ENCODE peak calls at places on chromosomes 1 and 21, in four cellular contexts. F is germinal center; K is heart right ventricle; Y is effector memory CD4-positive, alpha-beta T cell. U is an unnamed sample.

GRCh38 chr1:86872086-86872485 is 41.8 kb downstream of the SELENOF start:
- DNase-seq in F (no peak), K (no peak), Y (no peak), U (no peak)

GRCh38 chr1:18018381-18018780 is 89.2 kb upstream of the IGSF21 start:
- DNase-seq in F (no peak), K (no peak), Y (no peak), U (no peak)

GRCh38 chr1:41466146-41466545 is 18.3 kb downstream of the EDN2 start:
- DNase-seq in F (no peak), K (no peak), Y (no peak), U (no peak)

GRCh38 chr1:164504699-164505098 is 54.3 kb upstream of the PBX1 start:
- DNase-seq in F (no peak), K (no peak), Y (no peak), U (no peak)

GRCh38 chr21:44438531-44439210 is 16.6 kb upstream of the LRRC3 start:
- DNase-seq in F (no peak), K (peak; percentile 71), Y (no peak), U (no peak)

GRCh38 chr1:93672069-93672468 is 9.6 kb downstream of the BCAR3 start:
- DNase-seq in F (no peak), K (peak; percentile 88), Y (no peak), U (no peak)

GRCh38 chr1:58968360-58968952 is 184.6 kb upstream of the JUN start:
- DNase-seq in F (no peak), K (peak; percentile 84), Y (no peak), U (no peak)

GRCh38 chr1:116064616-116065015 is 46.6 kb upstream of the MAB21L3 start:
- DNase-seq in F (no peak), K (no peak), Y (no peak), U (no peak)

GRCh38 chr1:39104158-39105060 is 78.3 kb downstream of the NDUFS5 start:
- DNase-seq in F (no peak), K (no peak), Y (no peak), U (no peak)

GRCh38 chr1:162072770-162073169 is 3.3 kb downstream of the NOS1AP start:
- DNase-seq in F (no peak), K (no peak), Y (no peak), U (no peak)

GRCh38 chr1:60470231-60470630 is 396.7 kb upstream of the C1orf87 start:
- DNase-seq in F (no peak), K (no peak), Y (no peak), U (no peak)

GRCh38 chr1:199778324-199778955 is 249.1 kb upstream of the NR5A2 start:
- DNase-seq in F (no peak), K (no peak), Y (no peak), U (no peak)

GRCh38 chr1:33985656-33986055 is 121.8 kb downstream of the HMGB4 start:
- DNase-seq in F (no peak), K (no peak), Y (no peak), U (no peak)

GRCh38 chr1:231612393-231613089 is 14.0 kb upstream of the DISC1 start:
- DNase-seq in F (peak; percentile 36), K (no peak), Y (no peak), U (peak; percentile 62)

GRCh38 chr1:147539122-147539575 is 2.2 kb upstream of the BCL9 start:
- DNase-seq in F (no peak), K (peak; percentile 36), Y (no peak), U (no peak)

GRCh38 chr1:37995773-37996379 is 6.1 kb upstream of the SF3A3 start:
- DNase-seq in F (peak; percentile 9), K (peak; percentile 80), Y (no peak), U (peak; percentile 56)

GRCh38 chr1:18726388-18726787 is 95.7 kb downstream of the PAX7 start:
- DNase-seq in F (no peak), K (no peak), Y (no peak), U (no peak)

GRCh38 chr1:226029093-226029496 is 30.0 kb upstream of the SDE2 start:
- DNase-seq in F (peak; percentile 61), K (no peak), Y (no peak), U (no peak)

GRCh38 chr1:19034721-19035120 is 78.2 kb upstream of the IFFO2 start:
- DNase-seq in F (no peak), K (no peak), Y (no peak), U (no peak)